ENCODE peak calls at places on chromosomes 6 and 20, in ten cellular contexts. E is erythroblast, X is retina, F is ACHN, M is nephron progenitor cell, K is HS-5, A is Right ventricle myocardium inferior, V is ELR, Q is T follicular helper cell, H is iPS-NIHi11. P is an unnamed sample.

GRCh38 chr20:33658510-33658909 is 3.6 kb upstream of the C20orf144 start:
- DNase-seq in E (no peak), A (peak), Q (no peak), H (no peak), K (no peak), V (no peak), F (no peak), X (no peak), M (no peak), P (peak)

GRCh38 chr6:159754959-159755914 is 6.6 kb upstream of the ACAT2 start:
- DNase-seq in X (no peak), K (no peak), V (no peak), A (no peak), Q (no peak), F (no peak), H (no peak), M (no peak), E (no peak), P (no peak)

GRCh38 chr6:44787254-44787844 is 399.8 kb downstream of the CDC5L start:
- DNase-seq in H (no peak), V (no peak), Q (no peak), F (no peak), E (no peak), X (no peak), K (no peak), A (no peak), M (no peak), P (no peak)

GRCh38 chr6:156957931-156958547 is 180.9 kb downstream of the ARID1B start:
- DNase-seq in K (no peak), Q (no peak), E (no peak), F (no peak), V (no peak), X (no peak), A (no peak), H (no peak), M (no peak), P (no peak)

GRCh38 chr6:42692151-42692911 is 30.1 kb downstream of the PRPH2 start:
- DNase-seq in M (no peak), K (peak), V (peak), X (no peak), F (peak), A (no peak), H (peak), E (no peak), Q (no peak), P (no peak)

GRCh38 chr20:63134201-63134612 is 81.7 kb downstream of the YTHDF1 start:
- DNase-seq in X (no peak), V (no peak), K (no peak), M (peak), H (peak), F (no peak), E (peak), Q (no peak), A (peak), P (no peak)

GRCh38 chr6:84912472-84913143 is 148.2 kb upstream of the TBX18 start:
- DNase-seq in X (no peak), E (no peak), K (no peak), M (no peak), A (no peak), Q (no peak), V (no peak), H (no peak), F (no peak), P (no peak)

GRCh38 chr6:83546636-83547035 is 34.3 kb downstream of the PRSS35 start:
- DNase-seq in H (no peak), M (no peak), X (no peak), F (no peak), E (no peak), Q (no peak), A (no peak), K (no peak), V (peak), P (no peak)

GRCh38 chr6:166707045-166707444 is 80.0 kb upstream of the RPS6KA2 start:
- DNase-seq in H (peak), V (peak), Q (no peak), E (peak), M (peak), A (no peak), X (peak), F (peak), K (no peak), P (no peak)

GRCh38 chr6:15368186-15368585 is 122.3 kb downstream of the JARID2 start:
- DNase-seq in F (no peak), M (no peak), Q (no peak), E (peak), K (no peak), V (no peak), H (no peak), A (no peak), X (no peak), P (no peak)

GRCh38 chr6:82017316-82017715 is 230.2 kb downstream of the IBTK start:
- DNase-seq in A (no peak), F (peak), K (peak), E (no peak), M (no peak), Q (no peak), X (no peak), H (peak), V (peak), P (peak)

GRCh38 chr6:99846021-99846420 is 148.0 kb downstream of the MCHR2 start:
- DNase-seq in X (no peak), V (no peak), E (no peak), A (no peak), M (no peak), F (no peak), Q (no peak), K (no peak), H (no peak), P (no peak)

GRCh38 chr6:109978174-109979032 is at the start of gene GPR6:
- DNase-seq in X (peak), Q (no peak), E (peak), V (peak), A (peak), K (no peak), H (peak), M (peak), F (peak), P (peak)

GRCh38 chr6:160226118-160226541 is 32.5 kb downstream of the SLC22A2 start:
- DNase-seq in Q (no peak), H (no peak), A (no peak), X (no peak), F (no peak), M (no peak), E (no peak), V (no peak), K (no peak), P (no peak)

GRCh38 chr20:48648482-48649051 is 179.2 kb downstream of the PREX1 start:
- DNase-seq in X (no peak), H (no peak), A (peak), K (no peak), Q (no peak), V (no peak), E (no peak), F (no peak), M (no peak), P (no peak)

GRCh38 chr20:38155811-38156210 is 9.3 kb downstream of the TGM2 start:
- DNase-seq in E (no peak), Q (no peak), H (no peak), F (no peak), X (no peak), A (no peak), K (no peak), M (no peak), V (no peak), P (no peak)

GRCh38 chr6:25122001-25122400 is 157.2 kb upstream of the CARMIL1 start:
- DNase-seq in X (no peak), M (no peak), F (no peak), V (no peak), Q (no peak), E (no peak), A (peak), K (no peak), H (no peak), P (no peak)

GRCh38 chr20:50583422-50584150 is 73.4 kb downstream of the PTPN1 start:
- DNase-seq in H (no peak), E (no peak), X (no peak), K (no peak), F (no peak), M (no peak), V (no peak), Q (no peak), A (no peak), P (no peak)

GRCh38 chr6:152598421-152598820 is 38.7 kb downstream of the SYNE1 start:
- DNase-seq in M (no peak), E (no peak), Q (no peak), A (no peak), H (no peak), F (no peak), K (no peak), X (no peak), V (no peak), P (no peak)

GRCh38 chr6:131292145-131292938 is 157.1 kb downstream of the AKAP7 start:
- DNase-seq in F (no peak), Q (no peak), A (no peak), X (no peak), V (no peak), H (no peak), M (no peak), E (no peak), K (no peak), P (no peak)

GRCh38 chr20:50198211-50198666 is 7.6 kb downstream of the CEBPB start:
- DNase-seq in E (no peak), F (no peak), H (no peak), K (no peak), X (no peak), Q (no peak), M (no peak), A (no peak), V (no peak), P (peak)

GRCh38 chr6:69632932-69633331 is 163.9 kb downstream of the LMBRD1 start:
- DNase-seq in M (no peak), E (no peak), H (no peak), X (no peak), F (no peak), Q (no peak), K (no peak), A (no peak), V (no peak), P (no peak)

P was measured in D341Med.